ENCODE peak calls at places on chromosome 17, in eight cellular contexts. T, M, J, H, V, G, L and Y are unnamed samples.
A peak's percentile ranks its signal among the peaks of the same experiment; 100 is the strongest.

GRCh38 chr17:1562178-1562643 is 381 bp downstream of the PITPNA start:
- DNase-seq in J (peak; percentile 91), M (no peak), V (no peak), H (no peak), T (no peak), L (no peak), G (peak; percentile 28), Y (no peak)

GRCh38 chr17:50221500-50222480 is 20.4 kb upstream of the COL1A1 start:
- DNase-seq in H (peak; percentile 87), V (no peak), J (no peak), M (no peak), L (peak; percentile 28), G (peak; percentile 58), T (no peak), Y (peak; percentile 36)

GRCh38 chr17:39576187-39576586 is 31.5 kb downstream of the NEUROD2 start:
- DNase-seq in L (no peak), J (no peak), H (no peak), M (peak; percentile 47), V (no peak), G (no peak), T (peak; percentile 48), Y (peak; percentile 9)

GRCh38 chr17:77809814-77810213 is 148.7 kb upstream of the TNRC6C start:
- DNase-seq in L (no peak), T (no peak), V (no peak), G (no peak), M (no peak), J (no peak), H (no peak), Y (no peak)

GRCh38 chr17:58325976-58326468 is 2.6 kb downstream of the TSPOAP1 start:
- DNase-seq in V (no peak), H (no peak), G (no peak), J (no peak), T (no peak), L (no peak), M (no peak), Y (no peak)

GRCh38 chr17:51250314-51250840 is 9.5 kb downstream of the MBTD1 start:
- DNase-seq in T (no peak), M (no peak), L (no peak), V (no peak), G (no peak), H (no peak), J (no peak), Y (no peak)

GRCh38 chr17:68592004-68592403 is 9.2 kb downstream of the FAM20A start:
- DNase-seq in H (no peak), M (no peak), V (no peak), T (no peak), J (no peak), L (no peak), G (no peak), Y (no peak)

GRCh38 chr17:76054112-76054476 is 18.2 kb downstream of the SRP68 start:
- DNase-seq in H (no peak), M (no peak), L (no peak), G (peak; percentile 62), T (no peak), V (no peak), J (no peak), Y (no peak)

GRCh38 chr17:80877829-80878303 is 113.8 kb upstream of the CHMP6 start:
- DNase-seq in V (no peak), M (no peak), J (no peak), L (no peak), T (no peak), G (no peak), H (no peak), Y (no peak)

GRCh38 chr17:1005361-1005946 is 8.5 kb downstream of the TIMM22 start:
- DNase-seq in V (peak; percentile 62), T (peak; percentile 72), G (peak; percentile 85), H (no peak), L (no peak), J (no peak), M (no peak), Y (no peak)

GRCh38 chr17:62714016-62714777 is 86.7 kb downstream of the MRC2 start:
- DNase-seq in H (no peak), G (peak; percentile 34), V (no peak), T (no peak), M (no peak), L (no peak), J (peak; percentile 69), Y (no peak)

GRCh38 chr17:78379134-78379497 is 667 bp downstream of the PGS1 start:
- DNase-seq in J (no peak), T (no peak), M (no peak), V (no peak), L (no peak), H (no peak), G (peak; percentile 79), Y (no peak)

GRCh38 chr17:68584904-68585303 is 16.3 kb downstream of the FAM20A start:
- DNase-seq in G (no peak), T (no peak), V (no peak), H (no peak), L (no peak), J (no peak), M (peak; percentile 6), Y (no peak)

GRCh38 chr17:76811028-76811427 is 57.2 kb upstream of the MGAT5B start:
- DNase-seq in G (no peak), J (no peak), L (no peak), H (no peak), T (no peak), M (no peak), V (no peak), Y (no peak)

GRCh38 chr17:7043195-7043543 is 723 bp downstream of the SLC16A11 start:
- DNase-seq in M (no peak), T (no peak), G (no peak), L (no peak), J (no peak), V (no peak), H (no peak), Y (no peak)

GRCh38 chr17:52071712-52072111 is 86.8 kb downstream of the CA10 start:
- DNase-seq in L (no peak), V (no peak), T (no peak), J (no peak), M (no peak), H (no peak), G (no peak), Y (no peak)

GRCh38 chr17:79778504-79779087 is 648 bp downstream of the CBX2 start:
- DNase-seq in V (no peak), M (peak; percentile 60), G (no peak), J (no peak), H (no peak), L (no peak), T (peak; percentile 68), Y (no peak)

GRCh38 chr17:8158267-8159031 is 4.3 kb downstream of the VAMP2 start:
- DNase-seq in G (peak; percentile 92), V (peak; percentile 75), L (peak; percentile 86), J (peak; percentile 99), M (peak; percentile 95), H (peak; percentile 96), T (peak; percentile 88), Y (peak; percentile 91)

GRCh38 chr17:35847633-35848373 is 20.9 kb downstream of the HEATR9 start:
- DNase-seq in J (no peak), M (no peak), T (no peak), G (no peak), H (no peak), L (no peak), V (no peak), Y (no peak)

GRCh38 chr17:78276098-78276497 is 44.7 kb downstream of the TMEM235 start:
- DNase-seq in J (no peak), L (peak; percentile 62), H (no peak), M (no peak), G (no peak), T (no peak), V (no peak), Y (peak; percentile 82)

GRCh38 chr17:63987616-63988478 is 10.3 kb upstream of the PRR29 start:
- DNase-seq in G (no peak), H (no peak), L (no peak), T (no peak), M (no peak), J (no peak), V (no peak), Y (no peak)

GRCh38 chr17:29273924-29274323 is 20.0 kb downstream of the NUFIP2 start:
- DNase-seq in T (no peak), V (no peak), J (no peak), H (no peak), L (no peak), M (no peak), G (no peak), Y (no peak)

GRCh38 chr17:29207986-29208385 is 27.8 kb upstream of the MYO18A start:
- DNase-seq in M (no peak), L (no peak), G (no peak), V (no peak), H (no peak), J (no peak), T (no peak), Y (no peak)

GRCh38 chr17:81131486-81132196 is 33.7 kb upstream of the PVALEF start:
- DNase-seq in L (no peak), M (no peak), J (no peak), T (no peak), G (no peak), H (no peak), V (no peak), Y (no peak)

GRCh38 chr17:63041251-63041650 is 75.2 kb downstream of the TANC2 start:
- DNase-seq in M (no peak), H (no peak), L (no peak), G (no peak), V (no peak), J (no peak), T (no peak), Y (no peak)

GRCh38 chr17:11273596-11273995 is 32.6 kb downstream of the SHISA6 start:
- DNase-seq in M (no peak), T (no peak), L (no peak), J (no peak), H (no peak), V (no peak), G (no peak), Y (no peak)
- TF ChIP-seq CTCF in M (no peak), T (no peak), L (no peak), J (no peak), H (no peak), V (no peak), G (no peak), Y (no peak)

DNA sequence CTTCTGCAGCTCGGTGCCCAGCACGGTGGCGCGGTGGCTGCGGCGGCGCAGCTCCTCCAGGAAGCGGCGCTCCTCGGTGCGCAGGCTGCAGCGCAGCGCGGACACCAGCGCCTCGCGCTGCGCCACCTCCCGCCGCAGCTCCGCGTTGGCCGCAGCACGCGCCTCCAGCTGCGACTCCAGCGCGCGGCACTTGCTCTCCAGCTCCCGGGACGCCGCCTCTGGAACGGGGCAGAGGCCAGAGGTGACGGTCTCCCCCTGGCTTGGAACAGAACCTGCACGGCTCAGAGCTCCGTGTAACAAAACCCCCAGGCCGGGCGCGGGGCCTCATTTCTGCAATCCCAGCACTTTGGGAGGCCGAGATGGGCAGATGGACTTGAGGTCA is 13.2 kb upstream of the CLUH start:
- DNase-seq in J (no peak), H (no peak), V (no peak), T (peak; percentile 71), G (peak; percentile 11), L (no peak), M (peak; percentile 67), Y (peak; percentile 53)
- TF ChIP-seq CTCF in J (no peak), H (no peak), V (no peak), T (peak; percentile 12), G (no peak), L (no peak), M (no peak), Y (peak; percentile 8)

GRCh38 chr17:15233022-15233805 is 31.9 kb downstream of the PMP22 start:
- DNase-seq in M (no peak), H (no peak), T (no peak), L (no peak), G (peak; percentile 31), J (no peak), V (no peak), Y (no peak)
- TF ChIP-seq CTCF in M (no peak), H (peak; percentile 38), T (peak; percentile 30), L (no peak), G (peak; percentile 43), J (no peak), V (peak; percentile 41), Y (no peak)

GRCh38 chr17:57109393-57110151 is 24.5 kb downstream of the AKAP1 start:
- DNase-seq in T (peak; percentile 35), V (no peak), J (no peak), H (no peak), G (no peak), L (no peak), M (no peak), Y (no peak)
- TF ChIP-seq CTCF in T (peak; percentile 39), V (no peak), J (no peak), H (no peak), G (peak; percentile 17), L (no peak), M (peak; percentile 33), Y (no peak)